ENCODE peak calls at places on chromosomes 3 and 15, in ten cellular contexts. M is breast epithelium, A is WERI-Rb-1, P is endothelial cell, B is progenitor cell of endocrine pancreas, Y is HCT116, F is cardiac fibroblast, X is fibroblast of pulmonary artery, I is PC-3, W is fibroblast of mammary gland. H is an unnamed sample.

GRCh38 chr3:27380433-27381357 is 11.5 kb upstream of the NEK10 start:
- DNase-seq in F (peak), Y (no peak), A (no peak), P (no peak), I (no peak), X (peak), B (no peak), W (no peak), M (no peak), H (no peak)

GRCh38 chr15:101407439-101407838 is 82.1 kb downstream of the PCSK6 start:
- DNase-seq in X (no peak), Y (no peak), M (no peak), I (no peak), F (no peak), W (no peak), A (no peak), P (no peak), B (no peak), H (no peak)

GRCh38 chr3:169478566-169479313 is 184.8 kb downstream of the MECOM start:
- DNase-seq in F (peak), M (no peak), X (peak), A (no peak), P (no peak), I (no peak), W (no peak), B (no peak), Y (no peak), H (no peak)

GRCh38 chr15:31461375-31461774 is 134.7 kb downstream of the KLF13 start:
- DNase-seq in Y (no peak), M (no peak), A (no peak), P (no peak), B (no peak), I (no peak), F (no peak), W (no peak), X (no peak), H (no peak)

GRCh38 chr3:12902181-12902999 is 61.0 kb upstream of the RPL32 start:
- DNase-seq in A (no peak), F (no peak), B (no peak), I (no peak), M (no peak), Y (no peak), X (no peak), P (no peak), W (no peak), H (no peak)

GRCh38 chr15:42133892-42134502 is 22.4 kb downstream of the PLA2G4F start:
- DNase-seq in F (peak), P (peak), W (peak), Y (peak), M (no peak), X (peak), B (no peak), I (peak), A (peak), H (no peak)

GRCh38 chr3:130395916-130396315 is 50.4 kb downstream of the COL6A5 start:
- DNase-seq in B (no peak), M (peak), W (peak), P (no peak), X (peak), A (no peak), F (peak), I (peak), Y (peak), H (no peak)

GRCh38 chr3:184786271-184787010 is 25.5 kb upstream of the VPS8 start:
- DNase-seq in M (peak), A (no peak), B (no peak), X (peak), I (no peak), Y (no peak), P (no peak), F (peak), W (peak), H (no peak)

GRCh38 chr15:38073278-38073930 is 139.0 kb downstream of the TMCO5A start:
- DNase-seq in X (peak), W (peak), B (no peak), P (peak), Y (peak), F (peak), A (no peak), M (no peak), I (peak), H (no peak)

GRCh38 chr3:77815467-77815866 is 775.6 kb downstream of the ROBO2 start:
- DNase-seq in A (peak), F (no peak), W (no peak), M (no peak), P (peak), I (peak), X (no peak), Y (no peak), B (no peak), H (no peak)

GRCh38 chr15:71743861-71744382 is 66.4 kb upstream of the NR2E3 start:
- DNase-seq in Y (no peak), P (peak), F (peak), A (peak), X (peak), I (peak), B (peak), W (peak), M (peak), H (no peak)

GRCh38 chr15:31230630-31231485 is 95.8 kb upstream of the KLF13 start:
- DNase-seq in F (no peak), P (no peak), W (no peak), Y (no peak), M (no peak), X (no peak), A (no peak), I (no peak), B (no peak), H (no peak)

GRCh38 chr15:24848050-24848449 is 106.7 kb upstream of the SNRPN start:
- DNase-seq in M (no peak), A (peak), I (peak), B (peak), F (peak), W (peak), Y (no peak), P (peak), X (peak), H (no peak)

GRCh38 chr3:188507244-188507720 is 353.3 kb downstream of the LPP start:
- DNase-seq in Y (no peak), I (no peak), W (peak), A (no peak), M (no peak), B (no peak), F (peak), X (peak), P (no peak), H (no peak)

GRCh38 chr3:181176610-181177009 is 187.1 kb upstream of the DNAJC19 start:
- DNase-seq in W (peak), Y (peak), A (peak), X (peak), F (peak), P (peak), B (no peak), M (peak), I (peak), H (no peak)

GRCh38 chr15:100999369-100999768 is 80.2 kb downstream of the LRRK1 start:
- DNase-seq in F (no peak), I (peak), B (no peak), Y (no peak), P (no peak), X (no peak), W (peak), M (no peak), A (no peak), H (no peak)

GRCh38 chr3:132537297-132537696 is 59.8 kb upstream of the ACKR4 start:
- DNase-seq in I (no peak), W (no peak), P (no peak), B (no peak), F (peak), A (no peak), X (no peak), M (no peak), Y (no peak), H (no peak)

GRCh38 chr3:29057326-29057725 is 223.5 kb upstream of the RBMS3 start:
- DNase-seq in P (no peak), X (peak), A (no peak), B (no peak), M (no peak), I (no peak), W (peak), F (peak), Y (no peak), H (no peak)

GRCh38 chr3:197216169-197216860 is 82.1 kb downstream of the DLG1 start:
- DNase-seq in M (no peak), F (peak), X (peak), Y (no peak), W (peak), A (no peak), P (no peak), B (no peak), I (peak), H (no peak)

GRCh38 chr3:125960456-125961288 is 8.3 kb upstream of the ROPN1B start:
- DNase-seq in P (no peak), W (no peak), Y (no peak), X (no peak), F (no peak), M (no peak), A (no peak), I (no peak), B (no peak), H (no peak)

GRCh38 chr15:47333758-47334157 is 383.5 kb upstream of the SEMA6D start:
- DNase-seq in W (no peak), F (no peak), I (no peak), P (no peak), Y (no peak), B (no peak), X (no peak), M (no peak), A (no peak), H (no peak)

GRCh38 chr3:177905895-177906511 is 630.2 kb upstream of the KCNMB2 start:
- DNase-seq in A (no peak), B (no peak), X (peak), W (peak), Y (no peak), F (peak), M (no peak), I (peak), P (no peak), H (no peak)

GRCh38 chr3:22231061-22231460 is 480.1 kb upstream of the ZNF385D start:
- DNase-seq in B (no peak), P (no peak), Y (no peak), W (peak), X (peak), F (peak), A (no peak), I (peak), M (no peak), H (no peak)

GRCh38 chr3:29643034-29643425 is 362.2 kb downstream of the RBMS3 start:
- DNase-seq in A (peak), B (no peak), F (no peak), P (no peak), Y (no peak), X (no peak), I (no peak), M (no peak), W (no peak), H (no peak)

GRCh38 chr15:57118013-57118799 is 199.8 kb downstream of the TCF12 start:
- DNase-seq in X (peak), M (no peak), P (no peak), W (peak), B (no peak), Y (peak), F (peak), A (no peak), I (peak), H (no peak)

GRCh38 chr15:93803406-93803805 is 428.0 kb upstream of the MCTP2 start:
- DNase-seq in W (no peak), X (no peak), F (no peak), A (no peak), Y (no peak), B (no peak), M (no peak), P (no peak), I (no peak), H (no peak)

GRCh38 chr15:63246691-63247464 is 30.5 kb upstream of the APH1B start:
- DNase-seq in Y (no peak), B (no peak), I (peak), M (no peak), X (peak), W (peak), F (peak), A (peak), P (no peak), H (no peak)

GRCh38 chr3:23648326-23648964 is 157.3 kb upstream of the UBE2E1 start:
- DNase-seq in X (peak), A (peak), P (no peak), Y (no peak), W (peak), B (no peak), I (peak), F (peak), M (no peak), H (no peak)

GRCh38 chr3:14889943-14890342 is 57.4 kb upstream of the NR2C2 start:
- DNase-seq in P (no peak), X (no peak), M (no peak), B (no peak), Y (no peak), F (no peak), W (no peak), I (no peak), A (no peak), H (no peak)

GRCh38 chr15:26311710-26312236 is 448.6 kb upstream of the ATP10A start:
- DNase-seq in W (no peak), X (no peak), B (no peak), P (no peak), A (no peak), F (no peak), M (no peak), I (no peak), Y (no peak), H (no peak)

GRCh38 chr3:124203292-124203691 is 211.4 kb upstream of the ROPN1 start:
- DNase-seq in I (no peak), F (no peak), P (no peak), Y (no peak), A (no peak), X (no peak), M (no peak), B (no peak), W (no peak), H (no peak)

DNA sequence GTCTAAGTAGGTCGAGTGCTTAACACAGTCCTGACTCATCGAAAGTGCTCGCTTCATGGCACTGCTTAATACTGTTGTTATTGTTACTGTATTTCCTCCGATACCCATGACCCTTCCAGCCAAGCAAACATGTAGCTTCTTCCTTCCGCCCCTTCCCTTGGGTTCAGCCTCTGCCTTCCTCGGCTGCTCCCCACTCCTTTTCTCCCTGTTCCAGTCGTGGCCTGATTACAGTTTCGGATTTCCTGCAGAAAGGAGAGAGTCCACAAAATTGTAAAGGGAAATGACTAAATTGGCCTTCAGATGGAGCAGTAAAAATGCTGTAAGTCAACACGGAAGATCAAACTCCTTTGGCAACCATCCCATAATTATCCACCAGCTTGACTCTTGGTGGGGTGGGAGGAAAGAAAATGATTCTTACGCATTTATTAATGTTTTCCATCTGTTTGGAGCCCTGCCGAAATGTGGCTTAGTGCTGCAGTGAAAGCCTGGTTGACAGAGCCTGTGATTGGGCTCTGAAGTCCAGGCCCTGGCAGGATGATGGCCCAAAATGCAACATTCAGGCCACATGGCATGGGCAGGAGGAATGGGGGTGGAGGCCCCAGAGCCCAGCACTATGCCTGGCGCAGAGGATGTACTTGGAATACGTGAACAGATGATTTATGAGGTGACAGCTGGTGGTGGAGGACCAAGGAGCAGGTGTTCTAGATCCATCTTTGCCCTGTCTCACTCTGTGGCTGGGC is 37.6 kb downstream of the FAM3D start:
- DNase-seq in I (peak), W (peak), P (no peak), Y (no peak), A (no peak), B (no peak), X (peak), F (peak), M (no peak), H (no peak)
- TF ChIP-seq CTCF in I (no peak), W (peak), P (no peak), Y (no peak), A (no peak), B (no peak), X (peak), F (no peak), M (no peak), H (no peak)

GRCh38 chr3:127170794-127171193 is 22.1 kb upstream of the PRR23E start:
- DNase-seq in I (peak), B (no peak), Y (no peak), M (peak), F (peak), A (peak), X (peak), P (no peak), W (peak), H (no peak)
- TF ChIP-seq CTCF in I (no peak), B (no peak), Y (no peak), M (no peak), F (no peak), A (no peak), X (no peak), P (no peak), W (no peak), H (no peak)

DNA sequence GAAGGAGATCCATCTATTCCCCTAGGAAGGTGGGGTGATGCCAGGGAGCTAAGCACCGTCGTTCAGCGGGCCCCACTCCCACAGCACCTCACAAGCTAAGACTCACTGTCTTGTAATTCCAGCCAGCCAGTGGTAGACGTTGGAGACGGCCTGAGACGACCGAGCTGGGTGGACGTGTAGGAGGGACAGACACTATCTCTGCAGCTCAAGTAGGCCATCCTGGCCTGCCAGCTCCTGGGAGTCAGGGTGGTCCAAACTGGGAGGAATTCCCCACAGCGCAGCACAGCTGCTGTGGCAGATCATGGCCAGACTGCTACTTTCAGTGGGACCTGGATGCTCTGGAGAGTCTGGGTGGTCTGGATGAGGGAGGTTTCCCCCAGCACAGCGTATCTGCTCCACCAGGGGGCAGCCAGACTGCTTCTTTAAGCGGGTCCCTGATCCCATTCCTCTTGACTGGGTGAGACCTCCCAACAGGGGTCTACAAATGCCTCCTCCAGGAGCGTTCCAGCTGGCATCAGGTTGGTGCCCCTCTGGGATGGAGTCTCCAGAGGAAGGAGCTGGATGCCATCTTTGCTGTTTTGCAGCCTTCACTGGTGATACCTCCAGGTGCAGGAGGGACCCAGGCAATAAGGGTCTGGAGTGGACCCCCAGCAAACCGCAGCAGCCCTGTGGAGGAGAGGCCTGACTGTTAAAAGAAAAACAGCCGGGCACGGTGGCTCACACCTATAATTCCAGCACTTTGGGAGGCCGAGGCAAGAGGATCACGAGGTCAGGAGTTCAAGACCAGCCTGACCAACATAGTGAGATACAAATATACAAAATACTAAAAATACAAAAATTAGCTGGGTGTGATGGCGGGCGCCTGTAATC is 27.6 kb downstream of the GNB5 start:
- DNase-seq in P (peak), Y (no peak), F (no peak), I (no peak), X (no peak), W (no peak), M (no peak), B (no peak), A (peak), H (no peak)
- TF ChIP-seq CTCF in P (peak), Y (peak), F (peak), I (peak), X (peak), W (peak), M (no peak), B (peak), A (peak), H (peak)

GRCh38 chr15:52528465-52529288 is at the start of gene MYO5A:
- DNase-seq in X (peak), Y (peak), B (peak), A (peak), P (peak), M (peak), I (peak), W (peak), F (peak), H (peak)
- TF ChIP-seq CTCF in X (no peak), Y (no peak), B (peak), A (peak), P (no peak), M (no peak), I (no peak), W (no peak), F (no peak), H (peak)

GRCh38 chr3:66638717-66639116 is 137.9 kb upstream of the LRIG1 start:
- DNase-seq in X (no peak), M (no peak), I (no peak), P (no peak), W (no peak), Y (peak), F (no peak), A (no peak), B (no peak), H (no peak)
- TF ChIP-seq CTCF in X (peak), M (no peak), I (no peak), P (no peak), W (no peak), Y (no peak), F (no peak), A (peak), B (no peak), H (no peak)

GRCh38 chr15:78893538-78893937 is 20.8 kb downstream of the MORF4L1 start:
- DNase-seq in I (no peak), B (no peak), W (no peak), M (no peak), X (no peak), A (no peak), P (no peak), Y (no peak), F (no peak), H (no peak)

GRCh38 chr15:78895411-78895810 is 22.7 kb downstream of the MORF4L1 start:
- DNase-seq in B (no peak), W (no peak), M (no peak), Y (no peak), P (no peak), X (no peak), I (no peak), F (no peak), A (no peak), H (no peak)

DNA sequence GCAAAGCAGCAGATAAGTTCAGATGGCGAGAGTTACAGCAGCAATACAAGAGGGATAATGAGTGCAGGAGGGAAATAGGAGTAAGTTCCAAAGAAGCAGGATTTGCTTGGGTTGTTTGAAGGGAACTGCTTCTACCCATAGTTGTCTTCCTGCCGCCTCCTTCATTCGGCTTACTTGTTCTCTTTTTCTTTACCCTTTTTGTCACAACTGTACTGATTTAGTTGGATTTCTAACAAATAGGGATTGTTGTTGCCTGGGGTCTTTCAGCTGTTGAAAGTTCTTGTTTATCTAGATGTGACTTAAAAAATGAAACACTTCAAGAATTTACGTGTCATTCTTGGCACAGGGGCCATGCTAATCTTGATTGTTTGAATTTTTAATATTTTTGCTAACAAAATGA is 25.9 kb downstream of the MORF4L1 start:
- DNase-seq in A (no peak), W (no peak), P (no peak), B (no peak), I (no peak), M (no peak), Y (no peak), F (no peak), X (no peak), H (no peak)
- TF ChIP-seq CTCF in A (no peak), W (no peak), P (no peak), B (no peak), I (no peak), M (no peak), Y (no peak), F (no peak), X (no peak), H (no peak)

H was measured in D721Med.